ENCODE peak calls at places on chromosomes 3 and 15, in four cellular contexts. One of them, this sample, is unnamed.

GRCh38 chr3:136787226-136787793 is 31.6 kb upstream of the SLC35G2 start:
- DNase-seq in activated CD4-positive, alpha-beta T cell treated with anti-CD3 and anti-CD28 coated beads for 24 hours: no peak
- DNase-seq in WERI-Rb-1: peak
- DNase-seq in activated T-helper 1 cell treated with Interleukin-2 at 50 U/mL for 16 hours: no peak
- DNase-seq in this sample: no peak

GRCh38 chr15:101438482-101439284 is 50.8 kb downstream of the PCSK6 start:
- DNase-seq in activated CD4-positive, alpha-beta T cell treated with anti-CD3 and anti-CD28 coated beads for 24 hours: no peak
- DNase-seq in WERI-Rb-1: no peak
- DNase-seq in activated T-helper 1 cell treated with Interleukin-2 at 50 U/mL for 16 hours: no peak
- DNase-seq in this sample: no peak

GRCh38 chr3:52380023-52380422 is 63.9 kb downstream of the DNAH1 start:
- DNase-seq in activated CD4-positive, alpha-beta T cell treated with anti-CD3 and anti-CD28 coated beads for 24 hours: no peak
- DNase-seq in WERI-Rb-1: no peak
- DNase-seq in activated T-helper 1 cell treated with Interleukin-2 at 50 U/mL for 16 hours: no peak
- DNase-seq in this sample: no peak

GRCh38 chr3:144590854-144591253 is 619.2 kb downstream of the DIPK2A start:
- DNase-seq in activated CD4-positive, alpha-beta T cell treated with anti-CD3 and anti-CD28 coated beads for 24 hours: no peak
- DNase-seq in WERI-Rb-1: no peak
- DNase-seq in activated T-helper 1 cell treated with Interleukin-2 at 50 U/mL for 16 hours: no peak
- DNase-seq in this sample: no peak

GRCh38 chr3:13213911-13214846 is 140.9 kb upstream of the IQSEC1 start:
- DNase-seq in activated CD4-positive, alpha-beta T cell treated with anti-CD3 and anti-CD28 coated beads for 24 hours: no peak
- DNase-seq in WERI-Rb-1: no peak
- DNase-seq in activated T-helper 1 cell treated with Interleukin-2 at 50 U/mL for 16 hours: no peak
- DNase-seq in this sample: no peak

GRCh38 chr3:152102410-152102809 is 166.3 kb upstream of the MBNL1 start:
- DNase-seq in activated CD4-positive, alpha-beta T cell treated with anti-CD3 and anti-CD28 coated beads for 24 hours: no peak
- DNase-seq in WERI-Rb-1: no peak
- DNase-seq in activated T-helper 1 cell treated with Interleukin-2 at 50 U/mL for 16 hours: no peak
- DNase-seq in this sample: no peak

GRCh38 chr3:24622138-24622537 is 127.5 kb upstream of the THRB start:
- DNase-seq in activated CD4-positive, alpha-beta T cell treated with anti-CD3 and anti-CD28 coated beads for 24 hours: no peak
- DNase-seq in WERI-Rb-1: no peak
- DNase-seq in activated T-helper 1 cell treated with Interleukin-2 at 50 U/mL for 16 hours: no peak
- DNase-seq in this sample: no peak

GRCh38 chr15:35271371-35272043 is 186.4 kb upstream of the NANOGP8 start:
- DNase-seq in activated CD4-positive, alpha-beta T cell treated with anti-CD3 and anti-CD28 coated beads for 24 hours: no peak
- DNase-seq in WERI-Rb-1: no peak
- DNase-seq in activated T-helper 1 cell treated with Interleukin-2 at 50 U/mL for 16 hours: no peak
- DNase-seq in this sample: no peak

GRCh38 chr3:29637093-29637492 is 356.2 kb downstream of the RBMS3 start:
- DNase-seq in activated CD4-positive, alpha-beta T cell treated with anti-CD3 and anti-CD28 coated beads for 24 hours: no peak
- DNase-seq in WERI-Rb-1: no peak
- DNase-seq in activated T-helper 1 cell treated with Interleukin-2 at 50 U/mL for 16 hours: no peak
- DNase-seq in this sample: no peak

GRCh38 chr3:128555098-128555825 is 62.3 kb upstream of the GATA2 start:
- DNase-seq in activated CD4-positive, alpha-beta T cell treated with anti-CD3 and anti-CD28 coated beads for 24 hours: no peak
- DNase-seq in WERI-Rb-1: no peak
- DNase-seq in activated T-helper 1 cell treated with Interleukin-2 at 50 U/mL for 16 hours: no peak
- DNase-seq in this sample: no peak

GRCh38 chr15:23629234-23629805 is 18.3 kb downstream of the MAGEL2 start:
- DNase-seq in activated CD4-positive, alpha-beta T cell treated with anti-CD3 and anti-CD28 coated beads for 24 hours: no peak
- DNase-seq in WERI-Rb-1: no peak
- DNase-seq in activated T-helper 1 cell treated with Interleukin-2 at 50 U/mL for 16 hours: no peak
- DNase-seq in this sample: no peak

GRCh38 chr3:158185711-158186110 is 75.8 kb downstream of the RSRC1 start:
- DNase-seq in activated CD4-positive, alpha-beta T cell treated with anti-CD3 and anti-CD28 coated beads for 24 hours: no peak
- DNase-seq in WERI-Rb-1: no peak
- DNase-seq in activated T-helper 1 cell treated with Interleukin-2 at 50 U/mL for 16 hours: no peak
- DNase-seq in this sample: no peak

GRCh38 chr15:80207887-80208286 is 44.1 kb downstream of the CTXND1 start:
- DNase-seq in activated CD4-positive, alpha-beta T cell treated with anti-CD3 and anti-CD28 coated beads for 24 hours: no peak
- DNase-seq in WERI-Rb-1: no peak
- DNase-seq in activated T-helper 1 cell treated with Interleukin-2 at 50 U/mL for 16 hours: no peak
- DNase-seq in this sample: no peak

GRCh38 chr3:158058775-158059174 is 47.4 kb downstream of the SHOX2 start:
- DNase-seq in activated CD4-positive, alpha-beta T cell treated with anti-CD3 and anti-CD28 coated beads for 24 hours: no peak
- DNase-seq in WERI-Rb-1: peak
- DNase-seq in activated T-helper 1 cell treated with Interleukin-2 at 50 U/mL for 16 hours: no peak
- DNase-seq in this sample: no peak

GRCh38 chr3:187520027-187520945 is 149.9 kb downstream of the SST start:
- DNase-seq in activated CD4-positive, alpha-beta T cell treated with anti-CD3 and anti-CD28 coated beads for 24 hours: no peak
- DNase-seq in WERI-Rb-1: no peak
- DNase-seq in activated T-helper 1 cell treated with Interleukin-2 at 50 U/mL for 16 hours: no peak
- DNase-seq in this sample: no peak

GRCh38 chr3:157086053-157086761 is 73.7 kb downstream of the CCNL1 start:
- DNase-seq in activated CD4-positive, alpha-beta T cell treated with anti-CD3 and anti-CD28 coated beads for 24 hours: no peak
- DNase-seq in WERI-Rb-1: no peak
- DNase-seq in activated T-helper 1 cell treated with Interleukin-2 at 50 U/mL for 16 hours: no peak
- DNase-seq in this sample: no peak

GRCh38 chr3:38579146-38579545 is 70.3 kb downstream of the SCN5A start:
- DNase-seq in activated CD4-positive, alpha-beta T cell treated with anti-CD3 and anti-CD28 coated beads for 24 hours: no peak
- DNase-seq in WERI-Rb-1: no peak
- DNase-seq in activated T-helper 1 cell treated with Interleukin-2 at 50 U/mL for 16 hours: no peak
- DNase-seq in this sample: no peak

GRCh38 chr15:76912430-76912829 is 7.3 kb upstream of the SCAPER start:
- DNase-seq in activated CD4-positive, alpha-beta T cell treated with anti-CD3 and anti-CD28 coated beads for 24 hours: no peak
- DNase-seq in WERI-Rb-1: no peak
- DNase-seq in activated T-helper 1 cell treated with Interleukin-2 at 50 U/mL for 16 hours: no peak
- DNase-seq in this sample: no peak

GRCh38 chr3:72492240-72492639 is 356.0 kb downstream of the SHQ1 start:
- DNase-seq in activated CD4-positive, alpha-beta T cell treated with anti-CD3 and anti-CD28 coated beads for 24 hours: no peak
- DNase-seq in WERI-Rb-1: no peak
- DNase-seq in activated T-helper 1 cell treated with Interleukin-2 at 50 U/mL for 16 hours: no peak
- DNase-seq in this sample: no peak

GRCh38 chr3:81676706-81677456 is 84.6 kb downstream of the GBE1 start:
- DNase-seq in activated CD4-positive, alpha-beta T cell treated with anti-CD3 and anti-CD28 coated beads for 24 hours: no peak
- DNase-seq in WERI-Rb-1: no peak
- DNase-seq in activated T-helper 1 cell treated with Interleukin-2 at 50 U/mL for 16 hours: no peak
- DNase-seq in this sample: no peak

GRCh38 chr15:33985751-33986150 is 17.5 kb downstream of the CHRM5 start:
- DNase-seq in activated CD4-positive, alpha-beta T cell treated with anti-CD3 and anti-CD28 coated beads for 24 hours: no peak
- DNase-seq in WERI-Rb-1: no peak
- DNase-seq in activated T-helper 1 cell treated with Interleukin-2 at 50 U/mL for 16 hours: no peak
- DNase-seq in this sample: no peak